ENCODE peak calls at places on chromosome 2, in six cellular contexts. One of them, this sample, is unnamed.

GRCh38 chr2:96103906-96104861 is 12.2 kb downstream of the ADRA2B start:
- DNase-seq in C1 segment of cervical spinal cord: no peak
- DNase-seq in adipocyte: no peak
- DNase-seq in HAP-1: no peak
- DNase-seq in stimulated activated CD4-positive, alpha-beta T cell treated with anti-CD3 and anti-CD28 coated beads, TNF-alpha, amount 100 ng/mL, for 4 hours: no peak
- DNase-seq in nephron progenitor cell: no peak
- DNase-seq in this sample: no peak

GRCh38 chr2:96642564-96643350 is at the start of gene FER1L5:
- DNase-seq in C1 segment of cervical spinal cord: peak
- DNase-seq in adipocyte: no peak
- DNase-seq in HAP-1: no peak
- DNase-seq in stimulated activated CD4-positive, alpha-beta T cell treated with anti-CD3 and anti-CD28 coated beads, TNF-alpha, amount 100 ng/mL, for 4 hours: no peak
- DNase-seq in nephron progenitor cell: peak
- DNase-seq in this sample: peak

GRCh38 chr2:658426-658825 is 18.8 kb downstream of the TMEM18 start:
- DNase-seq in C1 segment of cervical spinal cord: no peak
- DNase-seq in adipocyte: no peak
- DNase-seq in HAP-1: no peak
- DNase-seq in stimulated activated CD4-positive, alpha-beta T cell treated with anti-CD3 and anti-CD28 coated beads, TNF-alpha, amount 100 ng/mL, for 4 hours: no peak
- DNase-seq in nephron progenitor cell: no peak
- DNase-seq in this sample: no peak

GRCh38 chr2:12965540-12966269 is 249.0 kb downstream of the TRIB2 start:
- DNase-seq in C1 segment of cervical spinal cord: no peak
- DNase-seq in adipocyte: peak
- DNase-seq in HAP-1: no peak
- DNase-seq in stimulated activated CD4-positive, alpha-beta T cell treated with anti-CD3 and anti-CD28 coated beads, TNF-alpha, amount 100 ng/mL, for 4 hours: no peak
- DNase-seq in nephron progenitor cell: no peak
- DNase-seq in this sample: no peak

GRCh38 chr2:67309281-67309680 is 87.9 kb upstream of the ETAA1 start:
- DNase-seq in C1 segment of cervical spinal cord: no peak
- DNase-seq in adipocyte: peak
- DNase-seq in HAP-1: no peak
- DNase-seq in stimulated activated CD4-positive, alpha-beta T cell treated with anti-CD3 and anti-CD28 coated beads, TNF-alpha, amount 100 ng/mL, for 4 hours: no peak
- DNase-seq in nephron progenitor cell: no peak
- DNase-seq in this sample: no peak

GRCh38 chr2:205678743-205679142 is 3.6 kb upstream of the NRP2 start:
- DNase-seq in C1 segment of cervical spinal cord: no peak
- DNase-seq in adipocyte: no peak
- DNase-seq in HAP-1: no peak
- DNase-seq in stimulated activated CD4-positive, alpha-beta T cell treated with anti-CD3 and anti-CD28 coated beads, TNF-alpha, amount 100 ng/mL, for 4 hours: no peak
- DNase-seq in nephron progenitor cell: no peak
- DNase-seq in this sample: no peak

GRCh38 chr2:137190411-137191190 is 425.3 kb downstream of the THSD7B start:
- DNase-seq in C1 segment of cervical spinal cord: no peak
- DNase-seq in adipocyte: no peak
- DNase-seq in HAP-1: no peak
- DNase-seq in stimulated activated CD4-positive, alpha-beta T cell treated with anti-CD3 and anti-CD28 coated beads, TNF-alpha, amount 100 ng/mL, for 4 hours: no peak
- DNase-seq in nephron progenitor cell: no peak
- DNase-seq in this sample: no peak

GRCh38 chr2:283996-284794 is 3.7 kb downstream of the ALKAL2 start:
- DNase-seq in C1 segment of cervical spinal cord: no peak
- DNase-seq in adipocyte: no peak
- DNase-seq in HAP-1: no peak
- DNase-seq in stimulated activated CD4-positive, alpha-beta T cell treated with anti-CD3 and anti-CD28 coated beads, TNF-alpha, amount 100 ng/mL, for 4 hours: no peak
- DNase-seq in nephron progenitor cell: no peak
- DNase-seq in this sample: no peak

GRCh38 chr2:220396287-220396686 is 768.9 kb downstream of the SLC4A3 start:
- DNase-seq in C1 segment of cervical spinal cord: no peak
- DNase-seq in adipocyte: peak
- DNase-seq in HAP-1: no peak
- DNase-seq in stimulated activated CD4-positive, alpha-beta T cell treated with anti-CD3 and anti-CD28 coated beads, TNF-alpha, amount 100 ng/mL, for 4 hours: no peak
- DNase-seq in nephron progenitor cell: no peak
- DNase-seq in this sample: no peak

GRCh38 chr2:217248312-217248935 is 388.6 kb upstream of the TNP1 start:
- DNase-seq in C1 segment of cervical spinal cord: peak
- DNase-seq in adipocyte: no peak
- DNase-seq in HAP-1: no peak
- DNase-seq in stimulated activated CD4-positive, alpha-beta T cell treated with anti-CD3 and anti-CD28 coated beads, TNF-alpha, amount 100 ng/mL, for 4 hours: no peak
- DNase-seq in nephron progenitor cell: peak
- DNase-seq in this sample: no peak

GRCh38 chr2:142218471-142218870 is 87.7 kb upstream of the LRP1B start:
- DNase-seq in C1 segment of cervical spinal cord: no peak
- DNase-seq in adipocyte: no peak
- DNase-seq in HAP-1: no peak
- DNase-seq in stimulated activated CD4-positive, alpha-beta T cell treated with anti-CD3 and anti-CD28 coated beads, TNF-alpha, amount 100 ng/mL, for 4 hours: no peak
- DNase-seq in nephron progenitor cell: no peak
- DNase-seq in this sample: no peak

GRCh38 chr2:169897834-169898233 is 70.6 kb downstream of the UBR3 start:
- DNase-seq in C1 segment of cervical spinal cord: no peak
- DNase-seq in adipocyte: no peak
- DNase-seq in HAP-1: no peak
- DNase-seq in stimulated activated CD4-positive, alpha-beta T cell treated with anti-CD3 and anti-CD28 coated beads, TNF-alpha, amount 100 ng/mL, for 4 hours: no peak
- DNase-seq in nephron progenitor cell: no peak
- DNase-seq in this sample: no peak

GRCh38 chr2:239819091-239819973 is 205.8 kb downstream of the NDUFA10 start:
- DNase-seq in C1 segment of cervical spinal cord: no peak
- DNase-seq in adipocyte: no peak
- DNase-seq in HAP-1: no peak
- DNase-seq in stimulated activated CD4-positive, alpha-beta T cell treated with anti-CD3 and anti-CD28 coated beads, TNF-alpha, amount 100 ng/mL, for 4 hours: no peak
- DNase-seq in nephron progenitor cell: no peak
- DNase-seq in this sample: no peak

GRCh38 chr2:66874411-66874810 is 439.5 kb downstream of the MEIS1 start:
- DNase-seq in C1 segment of cervical spinal cord: no peak
- DNase-seq in adipocyte: peak
- DNase-seq in HAP-1: no peak
- DNase-seq in stimulated activated CD4-positive, alpha-beta T cell treated with anti-CD3 and anti-CD28 coated beads, TNF-alpha, amount 100 ng/mL, for 4 hours: no peak
- DNase-seq in nephron progenitor cell: no peak
- DNase-seq in this sample: no peak

GRCh38 chr2:196101325-196101981 is 32.8 kb upstream of the DNAH7 start:
- DNase-seq in C1 segment of cervical spinal cord: no peak
- DNase-seq in adipocyte: no peak
- DNase-seq in HAP-1: no peak
- DNase-seq in stimulated activated CD4-positive, alpha-beta T cell treated with anti-CD3 and anti-CD28 coated beads, TNF-alpha, amount 100 ng/mL, for 4 hours: no peak
- DNase-seq in nephron progenitor cell: no peak
- DNase-seq in this sample: no peak

GRCh38 chr2:190499976-190500588 is 34.4 kb downstream of the NEMP2 start:
- DNase-seq in C1 segment of cervical spinal cord: no peak
- DNase-seq in adipocyte: no peak
- DNase-seq in HAP-1: no peak
- DNase-seq in stimulated activated CD4-positive, alpha-beta T cell treated with anti-CD3 and anti-CD28 coated beads, TNF-alpha, amount 100 ng/mL, for 4 hours: no peak
- DNase-seq in nephron progenitor cell: no peak
- DNase-seq in this sample: no peak

GRCh38 chr2:176176233-176176632 is 12.2 kb upstream of the HOXD1 start:
- DNase-seq in C1 segment of cervical spinal cord: no peak
- DNase-seq in adipocyte: no peak
- DNase-seq in HAP-1: no peak
- DNase-seq in stimulated activated CD4-positive, alpha-beta T cell treated with anti-CD3 and anti-CD28 coated beads, TNF-alpha, amount 100 ng/mL, for 4 hours: no peak
- DNase-seq in nephron progenitor cell: no peak
- DNase-seq in this sample: no peak

GRCh38 chr2:160427629-160428424 is 65.8 kb downstream of the RBMS1 start:
- DNase-seq in C1 segment of cervical spinal cord: no peak
- DNase-seq in adipocyte: peak
- DNase-seq in HAP-1: no peak
- DNase-seq in stimulated activated CD4-positive, alpha-beta T cell treated with anti-CD3 and anti-CD28 coated beads, TNF-alpha, amount 100 ng/mL, for 4 hours: no peak
- DNase-seq in nephron progenitor cell: no peak
- DNase-seq in this sample: no peak

GRCh38 chr2:157236404-157236803 is 21.1 kb upstream of the GALNT5 start:
- DNase-seq in C1 segment of cervical spinal cord: no peak
- DNase-seq in adipocyte: no peak
- DNase-seq in HAP-1: no peak
- DNase-seq in stimulated activated CD4-positive, alpha-beta T cell treated with anti-CD3 and anti-CD28 coated beads, TNF-alpha, amount 100 ng/mL, for 4 hours: no peak
- DNase-seq in nephron progenitor cell: no peak
- DNase-seq in this sample: no peak

GRCh38 chr2:206031162-206031784 is 54.7 kb downstream of the INO80D start:
- DNase-seq in C1 segment of cervical spinal cord: no peak
- DNase-seq in adipocyte: no peak
- DNase-seq in HAP-1: no peak
- DNase-seq in stimulated activated CD4-positive, alpha-beta T cell treated with anti-CD3 and anti-CD28 coated beads, TNF-alpha, amount 100 ng/mL, for 4 hours: no peak
- DNase-seq in nephron progenitor cell: no peak
- DNase-seq in this sample: no peak

GRCh38 chr2:181250691-181251090 is 206.5 kb upstream of the ITGA4 start:
- DNase-seq in C1 segment of cervical spinal cord: no peak
- DNase-seq in adipocyte: peak
- DNase-seq in HAP-1: no peak
- DNase-seq in stimulated activated CD4-positive, alpha-beta T cell treated with anti-CD3 and anti-CD28 coated beads, TNF-alpha, amount 100 ng/mL, for 4 hours: no peak
- DNase-seq in nephron progenitor cell: no peak
- DNase-seq in this sample: no peak

This sample was measured in neuronal stem cell.